ENCODE peak calls at places on chromosomes 11 and 22, in six cellular contexts. A, Q, E, S, F and G are unnamed samples.

GRCh38 chr11:105181521-105181920 is 42.0 kb upstream of the CARD18 start:
- DNase-seq in A (no peak), Q (no peak), E (no peak), S (no peak), F (no peak), G (no peak)

GRCh38 chr11:62851807-62852522 is 12.6 kb upstream of the WDR74 start:
- DNase-seq in A (no peak), Q (peak; percentile 50), E (no peak), S (peak; percentile 34), F (no peak), G (no peak)

GRCh38 chr22:17167486-17167885 is 8.4 kb upstream of the HDHD5 start:
- DNase-seq in A (no peak), Q (no peak), E (no peak), S (no peak), F (no peak), G (no peak)

GRCh38 chr11:120208012-120208441 is 2.8 kb upstream of the OAF start:
- DNase-seq in A (no peak), Q (peak; percentile 95), E (no peak), S (no peak), F (no peak), G (no peak)

GRCh38 chr11:22341582-22341919 is 3.4 kb downstream of the SLC17A6 start:
- DNase-seq in A (no peak), Q (no peak), E (no peak), S (no peak), F (peak; percentile 58), G (no peak)

GRCh38 chr22:21761086-21761485 is 25.5 kb upstream of the YPEL1 start:
- DNase-seq in A (no peak), Q (no peak), E (no peak), S (no peak), F (no peak), G (no peak)

GRCh38 chr22:23457586-23457985 is 122.5 kb downstream of the IGLL1 start:
- DNase-seq in A (no peak), Q (no peak), E (no peak), S (peak; percentile 28), F (no peak), G (no peak)

GRCh38 chr11:26247340-26247739 is 84.6 kb upstream of the ANO3 start:
- DNase-seq in A (no peak), Q (no peak), E (no peak), S (no peak), F (no peak), G (peak; percentile 45)

GRCh38 chr22:39356464-39356863 is 6.7 kb downstream of the SYNGR1 start:
- DNase-seq in A (no peak), Q (no peak), E (no peak), S (no peak), F (no peak), G (no peak)

GRCh38 chr22:32707971-32708370 is 93.5 kb upstream of the TIMP3 start:
- DNase-seq in A (no peak), Q (no peak), E (no peak), S (no peak), F (no peak), G (no peak)

GRCh38 chr11:85165819-85166218 is 461.3 kb downstream of the DLG2 start:
- DNase-seq in A (no peak), Q (no peak), E (no peak), S (no peak), F (no peak), G (no peak)

GRCh38 chr11:128688031-128688713 is 5.7 kb upstream of the FLI1 start:
- DNase-seq in A (no peak), Q (no peak), E (no peak), S (no peak), F (peak; percentile 71), G (no peak)

GRCh38 chr11:128688896-128689546 is 4.9 kb upstream of the FLI1 start:
- DNase-seq in A (no peak), Q (no peak), E (no peak), S (no peak), F (peak; percentile 54), G (no peak)

GRCh38 chr11:128686045-128686741 is 7.7 kb upstream of the FLI1 start:
- DNase-seq in A (no peak), Q (no peak), E (no peak), S (no peak), F (peak; percentile 74), G (peak; percentile 49)

GRCh38 chr11:128686745-128687177 is 7.1 kb upstream of the FLI1 start:
- DNase-seq in A (peak; percentile 15), Q (no peak), E (no peak), S (no peak), F (peak; percentile 71), G (peak; percentile 71)

DNA sequence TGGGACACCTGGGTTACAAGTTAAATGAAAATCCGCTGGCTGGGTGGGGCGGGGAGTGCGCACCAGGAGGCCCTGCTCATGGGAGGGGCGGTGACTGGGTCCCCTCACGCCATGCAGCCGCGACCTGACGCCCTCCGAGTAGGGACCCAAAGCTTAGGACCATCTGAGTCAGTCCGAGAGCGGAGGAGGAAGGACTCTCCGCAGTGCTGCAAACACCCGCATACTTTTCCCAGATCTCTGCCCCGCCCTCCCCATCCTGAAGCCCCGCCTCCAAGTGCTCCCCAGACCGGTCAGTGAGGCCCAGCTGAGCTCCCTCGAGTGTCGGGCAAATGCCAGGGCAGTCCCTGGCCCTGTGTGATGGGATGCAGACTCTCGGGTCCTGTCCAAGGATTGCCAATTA is 6.6 kb upstream of the FLI1 start:
- DNase-seq in A (no peak), Q (no peak), E (no peak), S (peak; percentile 5), F (peak; percentile 82), G (peak; percentile 58)
- TF ChIP-seq RAD21 in A (no peak), Q (no peak), E (no peak), S (no peak), F (no peak), G (no peak)

GRCh38 chr11:69121021-69121420 is 34.7 kb upstream of the SMIM38 start:
- DNase-seq in A (no peak), Q (no peak), E (no peak), S (no peak), F (no peak), G (no peak)

GRCh38 chr11:69122337-69122641 is 33.4 kb upstream of the SMIM38 start:
- DNase-seq in A (no peak), Q (no peak), E (no peak), S (no peak), F (no peak), G (no peak)

GRCh38 chr11:69123593-69124545 is 31.9 kb upstream of the SMIM38 start:
- DNase-seq in A (peak; percentile 57), Q (no peak), E (no peak), S (no peak), F (peak; percentile 63), G (no peak)

GRCh38 chr11:69121621-69122336 is 34.0 kb upstream of the SMIM38 start:
- DNase-seq in A (no peak), Q (no peak), E (no peak), S (no peak), F (no peak), G (no peak)

DNA sequence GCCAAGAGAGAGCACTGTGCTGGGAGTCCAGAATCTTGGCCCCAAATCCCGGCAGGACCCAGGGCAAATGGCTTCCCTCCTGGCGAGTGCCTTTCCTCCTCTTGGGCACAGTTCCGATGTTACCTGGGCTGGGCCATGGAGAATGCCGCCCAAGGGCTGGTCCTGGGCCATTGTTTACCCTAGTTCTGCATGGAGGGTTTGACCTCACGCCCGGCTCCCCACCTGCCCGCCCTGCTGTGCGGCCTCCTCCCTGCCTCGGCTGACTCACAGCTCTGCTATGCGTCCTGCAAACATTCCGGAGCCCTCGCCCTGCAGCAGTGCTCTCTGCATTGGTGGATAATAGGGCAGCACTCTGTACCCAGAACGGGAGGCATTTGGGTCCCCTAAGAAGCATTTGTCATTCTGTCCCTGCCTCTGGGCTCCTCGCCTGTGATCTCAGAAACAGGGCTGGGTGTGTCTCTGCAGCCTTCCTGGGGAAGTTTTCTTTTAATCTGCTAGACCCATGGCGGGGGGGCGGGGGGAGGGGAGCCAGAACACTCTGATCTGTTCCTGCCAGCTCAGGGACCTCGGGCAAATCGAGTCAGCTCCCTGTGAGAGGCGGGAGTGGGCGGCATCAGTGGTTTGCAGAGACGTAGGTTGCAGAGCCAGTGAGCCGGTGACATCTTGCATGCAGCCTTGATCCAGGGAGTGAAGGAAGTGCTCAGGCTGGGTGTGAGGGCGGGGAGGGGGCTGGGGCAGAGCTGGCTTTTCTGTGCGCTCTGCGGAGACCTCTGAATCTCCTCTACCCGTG is 32.9 kb upstream of the SMIM38 start:
- DNase-seq in A (peak; percentile 99), Q (peak; percentile 91), E (no peak), S (peak; percentile 28), F (peak; percentile 83), G (peak; percentile 58)
- TF ChIP-seq EP300 in A (peak; percentile 86), Q (peak; percentile 47), E (no peak), S (no peak), F (no peak), G (no peak)

GRCh38 chr11:40716344-40717178 is 742.9 kb downstream of the LRRC4C start:
- DNase-seq in A (no peak), Q (no peak), E (no peak), S (no peak), F (no peak), G (no peak)

GRCh38 chr11:40722179-40722795 is 737.2 kb downstream of the LRRC4C start:
- DNase-seq in A (peak; percentile 51), Q (peak; percentile 15), E (no peak), S (peak; percentile 26), F (peak; percentile 72), G (peak; percentile 44)
- TF ChIP-seq RAD21 in A (no peak), Q (no peak), E (peak; percentile 34), S (no peak), F (peak; percentile 81), G (peak; percentile 64)

DNA sequence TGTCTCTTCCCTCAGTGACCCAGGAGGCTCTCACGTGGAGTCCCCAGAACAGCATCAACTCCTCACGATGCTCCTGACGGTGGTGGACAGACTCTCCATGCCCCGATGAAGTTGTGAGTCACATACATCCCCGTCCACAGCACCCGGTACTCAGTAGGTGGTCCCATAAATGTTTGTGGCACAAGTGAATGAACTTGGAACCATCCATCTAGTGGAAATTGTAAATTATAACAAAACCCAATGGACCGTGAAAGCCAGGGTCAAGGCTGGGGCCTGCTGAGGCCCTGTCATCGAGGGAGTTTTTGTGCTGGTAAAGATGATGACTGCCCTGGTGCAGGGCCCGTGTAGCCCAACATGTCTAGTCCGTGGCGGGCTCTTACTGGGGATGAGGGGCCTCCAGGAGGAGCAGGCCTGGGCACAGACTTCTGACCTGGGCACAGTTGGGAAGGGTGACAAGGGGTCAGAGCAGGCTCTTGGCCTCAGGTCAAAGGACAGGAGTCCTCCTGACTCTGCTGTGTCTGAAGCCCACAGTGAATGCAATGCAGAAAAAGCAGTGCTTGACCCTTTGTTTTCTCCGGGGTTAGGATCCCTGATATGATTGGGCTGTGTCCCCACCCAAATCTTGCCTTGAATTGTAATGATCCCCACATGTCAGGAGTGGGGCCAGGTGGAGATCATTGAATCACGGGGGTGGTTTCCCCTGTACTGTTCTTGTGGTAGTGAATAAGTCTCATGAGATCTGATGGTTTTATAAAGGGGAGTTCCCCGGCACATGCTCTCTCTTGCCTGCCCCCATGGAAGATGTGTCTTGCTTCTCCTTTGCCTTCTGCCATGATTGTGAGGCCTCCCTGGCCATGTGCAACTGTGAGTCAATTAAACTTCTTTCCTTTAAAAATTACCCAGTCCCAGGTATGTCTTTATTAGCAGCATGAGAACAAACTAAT is 20.0 kb upstream of the SMIM38 start:
- DNase-seq in A (no peak), Q (no peak), E (no peak), S (no peak), F (no peak), G (no peak)
- TF ChIP-seq EP300 in A (no peak), Q (no peak), E (no peak), S (no peak), F (no peak), G (no peak)